ENCODE peak calls at places on chromosomes 11 and 22, in four cellular contexts. S, H, N and R are unnamed samples.

GRCh38 chr11:111598546-111598945 is 3.7 kb upstream of the SIK2 start:
- DNase-seq in S (no peak), H (no peak), N (peak), R (no peak)

GRCh38 chr11:47869548-47870393 is 21.6 kb upstream of the NUP160 start:
- DNase-seq in S (no peak), H (peak), N (no peak), R (no peak)

GRCh38 chr22:36385491-36386350 is 2.0 kb downstream of the MYH9 start:
- DNase-seq in S (peak), H (peak), N (peak), R (no peak)

GRCh38 chr11:10973416-10973815 is 115.6 kb upstream of the ZBED5 start:
- DNase-seq in S (no peak), H (no peak), N (no peak), R (no peak)

GRCh38 chr11:7281083-7281482 is 29.4 kb downstream of the SYT9 start:
- DNase-seq in S (no peak), H (no peak), N (no peak), R (no peak)

GRCh38 chr11:2578006-2578933 is 121.5 kb downstream of the KCNQ1OT1 start:
- DNase-seq in S (peak), H (no peak), N (peak), R (peak)

GRCh38 chr22:20099099-20099711 is 16.7 kb upstream of the RANBP1 start:
- DNase-seq in S (no peak), H (no peak), N (no peak), R (no peak)

GRCh38 chr11:28383471-28383870 is 275.3 kb downstream of the METTL15 start:
- DNase-seq in S (no peak), H (no peak), N (no peak), R (no peak)

DNA sequence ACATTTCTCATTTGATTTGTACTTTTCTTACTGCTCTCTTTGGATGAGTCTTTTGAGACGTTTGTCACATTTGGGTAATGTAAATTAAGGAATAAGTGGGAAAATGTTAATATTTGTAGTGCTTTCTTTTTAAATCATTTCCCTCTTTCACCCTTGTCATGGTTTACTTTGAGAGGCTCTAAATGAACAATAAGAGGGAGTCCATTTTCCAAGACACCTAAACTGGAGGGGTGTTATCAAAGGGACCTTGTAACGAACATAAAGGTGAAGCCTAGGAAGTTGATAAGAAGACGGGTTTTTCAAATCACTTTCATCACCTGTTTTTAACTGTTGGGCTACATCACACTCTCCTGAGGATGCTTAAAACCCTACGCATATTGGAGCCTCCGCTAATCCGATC is 12.1 kb downstream of the EED start:
- DNase-seq in S (no peak), H (no peak), N (no peak), R (no peak)
- H3K4me3 ChIP-seq in S (no peak), H (no peak), N (no peak), R (no peak)

GRCh38 chr11:119084663-119085522 is at the start of gene HMBS:
- DNase-seq in S (peak), H (peak), N (peak), R (peak)
- TF ChIP-seq EP300 in S (no peak), H (no peak), N (no peak), R (peak)

DNA sequence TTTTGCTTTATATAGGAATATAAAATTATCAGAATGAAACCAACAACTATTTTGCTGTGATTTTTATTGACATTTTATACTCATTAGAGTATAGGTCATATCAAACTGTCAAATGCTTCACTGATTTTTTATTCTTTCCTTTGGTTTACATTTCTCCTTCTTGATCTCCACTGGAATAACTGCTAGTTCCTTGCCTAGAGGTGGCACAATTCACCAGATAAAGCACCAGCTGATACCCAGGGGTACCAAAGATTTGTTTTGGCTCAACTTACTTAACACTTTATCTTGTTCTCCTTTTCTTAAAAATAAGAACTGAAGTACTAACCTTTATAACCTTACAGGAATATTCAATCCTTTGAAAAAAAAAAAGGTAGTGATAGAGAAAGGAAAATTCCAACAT is 725.1 kb upstream of the CHORDC1 start:
- DNase-seq in S (no peak), H (peak), N (no peak), R (no peak)
- TF ChIP-seq CTCF in S (no peak), H (peak), N (no peak), R (no peak)

GRCh38 chr11:126310229-126310991 is 6.5 kb downstream of the DCPS start:
- DNase-seq in S (peak), H (peak), N (peak), R (peak)
- H3K4me3 ChIP-seq in S (no peak), H (no peak), N (no peak), R (no peak)

GRCh38 chr11:61917043-61917356 is 366 bp downstream of the RAB3IL1 start:
- DNase-seq in S (no peak), H (no peak), N (peak), R (no peak)

GRCh38 chr11:61918251-61919112 is 1.1 kb upstream of the RAB3IL1 start:
- DNase-seq in S (no peak), H (no peak), N (peak), R (peak)

GRCh38 chr11:61919841-61920631 is 2.7 kb upstream of the RAB3IL1 start:
- DNase-seq in S (no peak), H (peak), N (peak), R (peak)

GRCh38 chr11:61919113-61919840 is 1.9 kb upstream of the RAB3IL1 start:
- DNase-seq in S (no peak), H (no peak), N (peak), R (peak)

DNA sequence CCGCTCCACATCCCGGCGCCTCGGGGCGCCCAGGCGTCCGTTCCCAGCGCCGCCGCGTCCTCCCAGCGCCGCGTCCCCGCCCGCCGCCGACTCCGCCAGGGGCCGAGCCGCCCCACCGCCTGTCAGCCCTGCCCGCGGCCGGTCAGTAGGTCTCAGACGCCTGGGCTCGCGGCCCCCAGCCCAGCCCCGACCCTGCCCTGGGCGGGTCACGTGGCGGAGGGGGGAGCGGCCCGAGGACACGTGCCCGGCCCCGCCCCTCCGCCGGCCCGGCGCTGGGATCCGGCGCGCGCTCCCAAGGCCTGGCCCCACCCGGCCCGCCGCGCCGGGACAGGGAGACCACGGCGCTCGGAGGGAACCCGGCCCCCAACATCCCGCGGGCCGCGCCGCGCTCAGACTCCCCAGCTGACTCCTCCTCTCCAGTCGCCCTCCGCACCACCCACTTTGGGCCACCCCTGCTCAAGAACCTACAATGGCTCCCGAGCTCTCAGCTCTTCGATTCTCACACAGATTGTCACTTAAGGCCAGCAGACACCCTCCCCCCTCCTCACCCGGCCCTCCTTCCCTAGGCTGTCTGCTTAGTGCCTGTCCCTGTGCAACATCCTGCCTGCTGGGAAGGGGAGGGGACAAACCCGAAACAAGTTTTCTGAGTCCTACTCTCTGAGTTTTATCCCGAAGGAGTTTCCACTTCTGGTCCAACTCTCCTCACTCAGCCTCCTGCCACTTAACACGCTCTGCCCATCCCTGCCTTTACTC is at the start of gene RAB3IL1:
- DNase-seq in S (peak), H (peak), N (peak), R (peak)
- TF ChIP-seq EP300 in S (no peak), H (no peak), N (no peak), R (no peak)

GRCh38 chr11:113273720-113274119 is 40.7 kb upstream of the TTC12 start:
- DNase-seq in S (no peak), H (no peak), N (no peak), R (no peak)

GRCh38 chr11:113275602-113276001 is 38.8 kb upstream of the TTC12 start:
- DNase-seq in S (no peak), H (no peak), N (no peak), R (no peak)

GRCh38 chr11:113272281-113272680 is 42.1 kb upstream of the TTC12 start:
- DNase-seq in S (no peak), H (no peak), N (no peak), R (no peak)

GRCh38 chr11:113272927-113273615 is 41.3 kb upstream of the TTC12 start:
- DNase-seq in S (no peak), H (no peak), N (no peak), R (no peak)

GRCh38 chr11:113274708-113275582 is 39.4 kb upstream of the TTC12 start:
- DNase-seq in S (no peak), H (peak), N (no peak), R (no peak)
- TF ChIP-seq CTCF in S (no peak), H (no peak), N (no peak), R (no peak)

GRCh38 chr11:82864268-82864667 is 36.0 kb downstream of the PRCP start:
- DNase-seq in S (peak), H (peak), N (peak), R (peak)

GRCh38 chr11:82869657-82870056 is 30.6 kb downstream of the PRCP start:
- DNase-seq in S (no peak), H (no peak), N (no peak), R (no peak)

GRCh38 chr11:82865841-82866240 is 34.4 kb downstream of the PRCP start:
- DNase-seq in S (no peak), H (no peak), N (no peak), R (no peak)

GRCh38 chr11:82871646-82872045 is 28.6 kb downstream of the PRCP start:
- DNase-seq in S (no peak), H (no peak), N (no peak), R (no peak)

DNA sequence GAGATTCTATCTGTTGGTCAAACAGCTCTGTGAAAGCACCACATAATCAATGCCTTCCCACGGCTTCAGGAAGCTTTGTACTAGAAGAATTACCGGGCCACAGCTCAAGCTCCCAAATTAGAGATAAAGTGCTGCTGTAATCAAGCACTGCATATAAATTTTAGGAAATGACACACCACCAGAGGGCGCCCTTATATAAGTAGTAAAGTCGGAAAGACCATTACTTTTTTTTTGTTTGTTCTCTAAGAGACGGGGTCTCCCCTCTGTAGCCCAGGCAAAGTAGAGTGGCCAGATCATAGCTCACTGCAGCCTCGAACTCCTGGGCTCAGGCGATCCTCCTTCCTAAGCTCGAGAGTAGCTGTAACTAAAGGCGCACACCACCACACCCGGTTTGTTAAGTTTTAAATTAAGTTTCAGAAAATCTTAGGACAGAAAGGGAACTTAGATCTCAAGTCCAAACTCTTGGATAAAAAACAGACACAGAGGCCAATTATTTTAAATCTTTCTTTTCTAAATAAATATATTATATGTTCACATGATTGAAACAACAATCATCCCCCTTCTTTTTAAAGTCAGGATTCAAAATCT is 32.6 kb downstream of the PRCP start:
- DNase-seq in S (peak), H (peak), N (peak), R (peak)
- H3K4me3 ChIP-seq in S (no peak), H (peak), N (no peak), R (no peak)

DNA sequence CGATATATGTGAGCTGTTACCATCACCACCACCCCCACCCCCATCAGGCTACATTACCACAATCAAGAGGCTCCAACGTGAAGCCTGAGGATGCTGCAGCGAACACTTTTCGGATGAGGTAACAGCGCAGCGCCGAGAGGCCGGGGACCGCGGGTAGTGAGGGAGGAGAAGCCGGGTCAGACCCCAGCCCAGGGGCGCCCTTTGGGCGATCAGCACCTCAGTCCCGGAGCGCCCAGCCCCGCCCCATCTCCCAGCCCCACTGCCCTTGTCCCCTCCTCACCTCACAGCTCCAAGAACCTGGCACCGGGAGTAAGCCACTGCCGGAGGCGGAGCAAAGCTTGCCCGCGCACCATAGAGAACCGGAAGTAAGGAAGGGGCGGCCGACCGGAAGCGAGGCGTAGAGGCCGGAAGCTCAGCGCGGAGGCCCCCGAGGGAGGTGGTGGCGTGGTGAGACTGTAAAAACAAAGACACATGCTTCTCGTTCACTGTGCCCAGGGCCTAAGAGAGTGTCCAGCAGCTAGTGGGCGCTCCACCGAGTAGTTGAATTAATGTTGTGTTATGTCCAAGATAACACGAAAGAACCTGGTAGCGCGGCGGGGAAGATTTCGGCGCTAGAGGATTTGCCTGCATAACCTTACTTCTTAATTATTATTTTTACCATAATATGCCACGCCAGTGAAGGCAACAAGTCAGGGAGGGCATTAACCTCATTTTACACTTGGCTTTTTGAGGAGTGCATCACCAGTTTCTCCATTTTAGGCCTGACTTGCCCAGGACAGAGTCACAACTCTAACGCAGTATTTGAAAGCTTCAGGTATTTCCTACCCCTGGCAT is at the start of gene THOC5:
- DNase-seq in S (peak), H (peak), N (peak), R (peak)
- TF ChIP-seq EP300 in S (no peak), H (no peak), N (no peak), R (no peak)

GRCh38 chr11:396948-397548 is 3.0 kb downstream of the PKP3 start:
- DNase-seq in S (peak), H (no peak), N (peak), R (peak)
- TF ChIP-seq CTCF in S (peak), H (no peak), N (peak), R (peak)